ENCODE peak calls at places on chromosomes 7 and 10, in five cellular contexts. M, L, N, T and H are unnamed samples.
A peak's percentile ranks its signal among the peaks of the same experiment; 100 is the strongest.

GRCh38 chr10:662686-663465 is 26.6 kb downstream of the DIP2C start:
- DNase-seq in L (no peak), N (no peak), T (no peak), M (no peak), H (no peak)

GRCh38 chr7:50552921-50553320 is 12.3 kb downstream of the DDC start:
- DNase-seq in M (peak; percentile 49), T (no peak), L (no peak), N (no peak), H (no peak)

GRCh38 chr10:73110345-73110849 is at the start of gene NUDT13:
- DNase-seq in L (peak; percentile 18), N (peak; percentile 82), M (peak; percentile 41), T (peak; percentile 28), H (peak; percentile 75)

GRCh38 chr7:112173214-112173905 is 32.8 kb downstream of the DOCK4 start:
- DNase-seq in L (no peak), M (no peak), N (no peak), T (no peak), H (no peak)

GRCh38 chr10:52400564-52400963 is 86.5 kb downstream of the DKK1 start:
- DNase-seq in N (no peak), M (no peak), T (no peak), L (no peak), H (no peak)

GRCh38 chr7:150962743-150963399 is 15.2 kb downstream of the KCNH2 start:
- DNase-seq in M (peak; percentile 62), L (no peak), N (peak; percentile 69), T (no peak), H (peak; percentile 24)

GRCh38 chr7:158176561-158177173 is 411.0 kb downstream of the PTPRN2 start:
- DNase-seq in M (no peak), N (no peak), L (no peak), T (no peak), H (no peak)

GRCh38 chr7:129188372-129188891 is at the start of gene SMO:
- DNase-seq in T (peak; percentile 18), M (peak; percentile 79), L (no peak), N (peak; percentile 49), H (peak; percentile 59)

GRCh38 chr10:42836096-42836495 is 53.5 kb downstream of the BMS1 start:
- DNase-seq in M (no peak), L (no peak), N (no peak), T (no peak), H (no peak)

GRCh38 chr7:47479821-47480575 is 101.9 kb downstream of the TNS3 start:
- DNase-seq in L (no peak), N (no peak), M (no peak), T (no peak), H (no peak)

GRCh38 chr10:43680035-43680434 is 31.4 kb upstream of the ZNF32 start:
- DNase-seq in T (no peak), N (no peak), M (no peak), L (no peak), H (peak; percentile 33)

GRCh38 chr10:22285130-22285529 is 31.1 kb upstream of the COMMD3 start:
- DNase-seq in T (no peak), N (no peak), M (no peak), L (no peak), H (no peak)

GRCh38 chr7:139915864-139916716 is 87.0 kb downstream of the TBXAS1 start:
- DNase-seq in L (peak; percentile 24), M (no peak), T (no peak), N (peak; percentile 26), H (peak; percentile 96)

GRCh38 chr10:132924046-132924952 is 18.1 kb downstream of the CFAP46 start:
- DNase-seq in M (no peak), N (no peak), L (no peak), T (no peak), H (no peak)

GRCh38 chr7:151694828-151695580 is 175.3 kb upstream of the RHEB start:
- DNase-seq in M (no peak), N (peak; percentile 84), T (no peak), L (no peak), H (peak; percentile 39)

GRCh38 chr10:73908853-73909611 is 1.9 kb upstream of the PLAU start:
- DNase-seq in L (peak; percentile 17), M (no peak), T (no peak), N (peak; percentile 70), H (peak; percentile 96)

GRCh38 chr10:49012603-49013002 is 73.0 kb upstream of the LRRC18 start:
- DNase-seq in N (no peak), M (no peak), L (no peak), T (no peak), H (no peak)

GRCh38 chr10:58755688-58756087 is 243.0 kb downstream of the BICC1 start:
- DNase-seq in L (no peak), N (no peak), T (no peak), M (no peak), H (peak; percentile 48)

GRCh38 chr10:38157270-38157685 is 63.1 kb downstream of the ZNF37A start:
- DNase-seq in T (no peak), M (no peak), N (no peak), L (no peak), H (no peak)

GRCh38 chr10:66586073-66586472 is 339.8 kb upstream of the LRRTM3 start:
- DNase-seq in T (no peak), L (no peak), M (no peak), N (no peak), H (peak; percentile 1)

GRCh38 chr7:1192171-1192676 is 32.2 kb upstream of the ZFAND2A start:
- DNase-seq in N (no peak), L (no peak), M (no peak), T (no peak), H (peak; percentile 39)

GRCh38 chr10:7705341-7705740 is 2.2 kb downstream of the ITIH2 start:
- DNase-seq in L (no peak), N (no peak), M (no peak), T (no peak), H (no peak)

GRCh38 chr10:5512881-5513698 is 11.7 kb upstream of the CALML3 start:
- DNase-seq in L (no peak), M (no peak), T (peak; percentile 23), N (no peak), H (no peak)